ENCODE peak calls at places on chromosomes 16 and 17, in five cellular contexts. E, V, Z, X and W are unnamed samples.
A peak's percentile ranks its signal among the peaks of the same experiment; 100 is the strongest.

GRCh38 chr17:83202002-83203000 is 122.9 kb downstream of the METRNL start:
- DNase-seq in E (no peak), X (no peak), Z (peak; percentile 1), V (no peak), W (no peak)

GRCh38 chr16:85269165-85269564 is 156.9 kb upstream of the CIBAR2 start:
- DNase-seq in V (no peak), X (no peak), E (no peak), Z (no peak), W (no peak)

GRCh38 chr17:35315283-35315682 is 58.1 kb downstream of the SLFN11 start:
- DNase-seq in E (no peak), X (no peak), V (no peak), Z (no peak), W (no peak)

GRCh38 chr16:11615756-11616447 is 29.2 kb upstream of the LITAF start:
- DNase-seq in V (no peak), X (no peak), E (no peak), Z (no peak), W (no peak)

GRCh38 chr17:7927596-7927995 is 2.1 kb downstream of the KCNAB3 start:
- DNase-seq in X (no peak), E (no peak), Z (no peak), V (no peak), W (no peak)

GRCh38 chr17:31314788-31315105 is 893 bp upstream of the EVI2B start:
- DNase-seq in V (no peak), E (no peak), Z (no peak), X (no peak), W (no peak)

GRCh38 chr17:80071116-80071980 is 30.0 kb upstream of the GAA start:
- DNase-seq in Z (peak; percentile 24), X (no peak), V (peak; percentile 71), E (no peak), W (no peak)

GRCh38 chr17:63847525-63848249 is 5.2 kb upstream of the SMARCD2 start:
- DNase-seq in E (no peak), Z (no peak), X (no peak), V (no peak), W (no peak)

GRCh38 chr16:22232277-22233049 is 26.4 kb downstream of the EEF2K start:
- DNase-seq in V (peak; percentile 16), X (no peak), Z (no peak), E (peak; percentile 92), W (peak; percentile 15)

GRCh38 chr16:21125191-21125590 is 25.5 kb downstream of the DNAH3 start:
- DNase-seq in X (no peak), E (no peak), Z (no peak), V (no peak), W (no peak)

GRCh38 chr17:61124562-61124961 is 275.1 kb upstream of the TBX2 start:
- DNase-seq in V (no peak), Z (no peak), E (no peak), X (no peak), W (no peak)

GRCh38 chr16:28324235-28324886 is 32.0 kb downstream of the SBK1 start:
- DNase-seq in E (no peak), V (no peak), Z (no peak), X (no peak), W (no peak)

GRCh38 chr16:81625544-81626152 is 153.4 kb upstream of the PLCG2 start:
- DNase-seq in X (no peak), Z (no peak), V (peak; percentile 64), E (no peak), W (no peak)

GRCh38 chr16:54720259-54720658 is 210.4 kb upstream of the IRX5 start:
- DNase-seq in Z (no peak), V (no peak), E (no peak), X (no peak), W (no peak)

GRCh38 chr16:56874800-56875199 is 9.8 kb downstream of the SLC12A3 start:
- DNase-seq in X (no peak), E (no peak), V (no peak), Z (no peak), W (no peak)

GRCh38 chr17:7803981-7804380 is 30.0 kb upstream of the KDM6B start:
- DNase-seq in V (no peak), X (no peak), E (no peak), Z (no peak), W (no peak)

GRCh38 chr17:80614320-80614719 is 69.7 kb downstream of the RPTOR start:
- DNase-seq in E (no peak), X (no peak), Z (no peak), V (no peak), W (no peak)

GRCh38 chr17:67212231-67212630 is 32.8 kb downstream of the HELZ start:
- DNase-seq in Z (no peak), X (no peak), V (no peak), E (no peak), W (no peak)

GRCh38 chr17:67211742-67212141 is 33.3 kb downstream of the HELZ start:
- DNase-seq in X (no peak), Z (no peak), V (no peak), E (no peak), W (no peak)

GRCh38 chr17:67210915-67211314 is 34.1 kb downstream of the HELZ start:
- DNase-seq in Z (no peak), V (no peak), X (no peak), E (no peak), W (no peak)

GRCh38 chr17:67215991-67216421 is 29.0 kb downstream of the HELZ start:
- DNase-seq in Z (no peak), V (no peak), X (no peak), E (no peak), W (no peak)

GRCh38 chr17:67212716-67213417 is 32.1 kb downstream of the HELZ start:
- DNase-seq in X (no peak), E (no peak), V (no peak), Z (no peak), W (peak; percentile 36)
- H3K4me3 ChIP-seq in X (no peak overlapping the region), E (no peak overlapping the region), V (no peak overlapping the region), Z (no peak overlapping the region), W (no peak overlapping the region)

GRCh38 chr17:39828443-39828842 is 35.7 kb downstream of the IKZF3 start:
- DNase-seq in Z (no peak), E (no peak), V (no peak), X (no peak), W (no peak)
- H3K27me3 ChIP-seq in Z (no peaks in the 10 kb centered on the region), E (no peaks in the 10 kb centered on the region), V (peaks cover 4% of the 10 kb centered on the region), X (no peaks in the 10 kb centered on the region), W (peaks cover 3% of the 10 kb centered on the region)

DNA sequence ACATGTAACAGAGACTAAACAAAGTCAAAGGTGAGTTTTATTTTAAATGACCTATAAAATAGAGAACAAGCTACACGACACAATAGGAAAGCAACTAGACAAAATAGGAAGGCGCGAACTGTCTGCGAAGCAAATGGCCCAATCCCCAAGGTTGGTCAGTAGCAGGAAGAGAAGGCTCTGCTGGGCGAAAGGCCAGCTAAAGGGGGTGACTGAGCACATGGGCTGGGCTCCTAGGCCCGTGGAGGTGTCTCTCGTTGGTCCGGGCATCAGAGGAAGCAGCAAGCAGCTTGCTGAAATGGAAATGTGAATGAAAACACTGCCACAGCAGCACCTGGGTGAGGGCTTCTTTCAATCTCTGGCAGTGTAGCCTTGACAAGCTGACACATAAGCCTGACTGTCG is 129.4 kb downstream of the ZNF778 start:
- DNase-seq in Z (no peak), E (no peak), X (no peak), V (no peak), W (no peak)
- H3K4me1 ChIP-seq in Z (peaks cover 12% of the 10 kb centered on the region), E (peaks cover 58% of the 10 kb centered on the region), X (peaks cover 66% of the 10 kb centered on the region), V (peaks cover 29% of the 10 kb centered on the region), W (peaks cover 11% of the 10 kb centered on the region)

DNA sequence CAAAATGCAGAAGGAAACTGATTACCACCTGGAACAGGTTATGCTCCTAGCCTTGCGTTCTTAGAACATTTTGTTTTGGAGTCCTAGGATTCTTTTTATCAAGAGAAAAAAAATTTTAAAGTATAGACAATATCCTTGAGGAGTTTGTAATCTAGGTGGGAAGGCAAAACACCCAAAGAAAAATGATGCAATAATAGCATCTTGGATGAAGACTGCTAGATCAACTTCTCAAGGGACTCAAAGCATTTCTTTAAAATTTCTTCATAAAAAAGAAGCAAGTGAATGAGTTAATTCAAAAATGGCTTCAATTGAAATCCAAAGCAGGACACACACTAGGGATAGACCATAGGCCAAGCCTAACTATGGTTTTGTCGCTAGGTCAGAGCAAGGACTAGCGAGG is 515.8 kb upstream of the ZFHX3 start:
- DNase-seq in Z (no peak), X (no peak), E (no peak), V (no peak), W (no peak)
- H3K4me3 ChIP-seq in Z (no peak overlapping the region), X (no peak overlapping the region), E (no peak overlapping the region), V (no peak overlapping the region), W (no peak overlapping the region)